ENCODE peak calls at places on chromosomes 11 and 22, in eight cellular contexts. P is neuronal stem cell; R is CD8-positive, alpha-beta memory T cell; L is endodermal cell; K is PC-3; W is lung; D is prostate gland; H is mucosa of descending colon. G is an unnamed sample. For H3K4me1 and H3K36me3, the result is how much of the 10 kb centered on the place peaks cover.

GRCh38 chr11:62543680-62544444 is 2.7 kb downstream of the AHNAK start:
- DNase-seq in K (peak), D (peak), W (no peak), L (peak), H (peak), P (no peak), R (no peak), G (no peak)

GRCh38 chr11:78168539-78169477 is 19.6 kb downstream of the KCTD21 start:
- DNase-seq in R (no peak), P (no peak), L (no peak), D (peak), K (no peak), H (peak), W (peak), G (no peak)

GRCh38 chr22:31039393-31039792 is 41.7 kb upstream of the SMTN start:
- DNase-seq in H (no peak), D (no peak), P (no peak), W (no peak), L (no peak), R (no peak), K (no peak), G (no peak)

GRCh38 chr22:38719196-38719595 is 13.5 kb downstream of the GTPBP1 start:
- DNase-seq in P (no peak), W (no peak), K (no peak), D (no peak), H (no peak), R (no peak), L (no peak), G (no peak)

GRCh38 chr11:131616456-131616855 is 246.0 kb downstream of the NTM start:
- DNase-seq in P (no peak), R (no peak), L (peak), D (no peak), K (no peak), W (no peak), H (no peak), G (no peak)

GRCh38 chr11:550746-551085 is 9.8 kb downstream of the LMNTD2 start:
- DNase-seq in W (no peak), H (no peak), D (no peak), L (no peak), K (no peak), R (no peak), P (no peak), G (no peak)

GRCh38 chr22:32752326-32752725 is 49.2 kb upstream of the TIMP3 start:
- DNase-seq in L (no peak), W (no peak), R (no peak), H (no peak), P (no peak), K (no peak), D (no peak), G (no peak)

GRCh38 chr11:105673089-105673488 is 63.2 kb downstream of the GRIA4 start:
- DNase-seq in D (peak), H (peak), K (peak), L (peak), R (no peak), P (peak), W (no peak), G (no peak)

GRCh38 chr11:83583953-83584352 is 297.8 kb upstream of the CCDC90B start:
- DNase-seq in L (no peak), H (no peak), P (no peak), K (peak), D (no peak), W (no peak), R (no peak), G (no peak)

GRCh38 chr22:32996702-32997101 is 61.5 kb downstream of the SYN3 start:
- DNase-seq in K (no peak), H (peak), D (peak), L (no peak), R (no peak), W (peak), P (no peak), G (no peak)

GRCh38 chr11:83819936-83820549 is 533.9 kb upstream of the CCDC90B start:
- DNase-seq in K (peak), D (peak), R (no peak), L (no peak), W (no peak), H (peak), P (peak), G (peak)

GRCh38 chr11:114987171-114987760 is 308.9 kb downstream of the NXPE2 start:
- DNase-seq in P (no peak), L (peak), H (no peak), W (no peak), R (no peak), K (no peak), D (no peak), G (no peak)

GRCh38 chr11:73995247-73995646 is 12.6 kb upstream of the UCP2 start:
- DNase-seq in L (no peak), P (no peak), H (no peak), D (no peak), W (no peak), R (peak), K (no peak), G (peak)

GRCh38 chr11:31805629-31806185 is 5.4 kb downstream of the PAX6 start:
- DNase-seq in L (peak), W (no peak), D (no peak), P (no peak), H (no peak), R (no peak), K (no peak), G (no peak)

GRCh38 chr11:11860103-11860979 is 18.6 kb downstream of the USP47 start:
- DNase-seq in D (no peak), L (no peak), H (no peak), K (peak), P (no peak), R (no peak), W (no peak), G (no peak)

GRCh38 chr11:70059971-70060370 is 18.1 kb upstream of the ANO1 start:
- DNase-seq in K (no peak), P (no peak), R (no peak), H (no peak), D (no peak), W (no peak), L (no peak), G (no peak)

GRCh38 chr11:74319139-74319538 is 7.7 kb upstream of the P4HA3 start:
- DNase-seq in K (peak), D (no peak), R (no peak), L (no peak), W (no peak), P (no peak), H (no peak), G (no peak)

GRCh38 chr22:21971858-21972275 is 10.7 kb downstream of the TOP3B start:
- DNase-seq in K (no peak), R (no peak), W (no peak), P (no peak), L (no peak), H (no peak), D (no peak), G (no peak)

GRCh38 chr11:2102132-2102882 is 36.9 kb downstream of the IGF2 start:
- DNase-seq in D (no peak), K (no peak), L (no peak), R (no peak), H (peak), P (no peak), W (no peak), G (no peak)

GRCh38 chr11:31397239-31397834 is 27.7 kb downstream of the DNAJC24 start:
- DNase-seq in P (no peak), L (no peak), D (no peak), K (peak), W (no peak), H (no peak), R (peak), G (peak)

GRCh38 chr11:6646631-6647281 is 8.9 kb downstream of the DCHS1 start:
- DNase-seq in W (no peak), K (no peak), P (no peak), H (peak), R (peak), L (peak), D (no peak), G (no peak)

GRCh38 chr11:12174145-12175143 is 64.1 kb downstream of the MICAL2 start:
- DNase-seq in H (no peak), D (no peak), W (no peak), L (no peak), P (no peak), K (peak), R (no peak), G (no peak)

GRCh38 chr11:352456-353180 is 16.7 kb upstream of the B4GALNT4 start:
- DNase-seq in R (no peak), D (no peak), L (no peak), K (no peak), H (no peak), P (no peak), W (no peak), G (no peak)

GRCh38 chr11:119149371-119150275 is 771 bp downstream of the ABCG4 start:
- DNase-seq in P (peak), K (no peak), R (no peak), W (no peak), D (no peak), H (no peak), L (peak), G (peak)

GRCh38 chr11:128765104-128765503 is 71.2 kb downstream of the FLI1 start:
- DNase-seq in W (no peak), R (no peak), H (no peak), D (no peak), L (no peak), P (no peak), K (no peak), G (no peak)

GRCh38 chr11:72828081-72828567 is 13.9 kb downstream of the ATG16L2 start:
- DNase-seq in D (no peak), R (no peak), H (no peak), K (peak), P (no peak), W (no peak), L (peak), G (no peak)

GRCh38 chr11:119148855-119149370 is at the start of gene ABCG4:
- DNase-seq in K (peak), W (no peak), P (peak), D (no peak), R (peak), L (no peak), H (peak), G (peak)

GRCh38 chr11:116199182-116199581 is 573.6 kb downstream of the BUD13 start:
- DNase-seq in L (no peak), K (no peak), H (no peak), R (no peak), P (no peak), W (no peak), D (no peak), G (no peak)

GRCh38 chr22:27719535-27720227 is 81.9 kb downstream of the MN1 start:
- DNase-seq in P (no peak), K (no peak), L (peak), D (peak), W (no peak), H (peak), R (no peak), G (no peak)

GRCh38 chr22:31296258-31296657 is 4.0 kb upstream of the PIK3IP1 start:
- DNase-seq in D (no peak), R (no peak), K (no peak), W (no peak), L (no peak), H (no peak), P (no peak), G (no peak)

GRCh38 chr11:87028688-87029087 is 9.0 kb upstream of the TMEM135 start:
- DNase-seq in L (no peak), W (no peak), H (no peak), D (no peak), P (no peak), K (no peak), R (no peak), G (no peak)

DNA sequence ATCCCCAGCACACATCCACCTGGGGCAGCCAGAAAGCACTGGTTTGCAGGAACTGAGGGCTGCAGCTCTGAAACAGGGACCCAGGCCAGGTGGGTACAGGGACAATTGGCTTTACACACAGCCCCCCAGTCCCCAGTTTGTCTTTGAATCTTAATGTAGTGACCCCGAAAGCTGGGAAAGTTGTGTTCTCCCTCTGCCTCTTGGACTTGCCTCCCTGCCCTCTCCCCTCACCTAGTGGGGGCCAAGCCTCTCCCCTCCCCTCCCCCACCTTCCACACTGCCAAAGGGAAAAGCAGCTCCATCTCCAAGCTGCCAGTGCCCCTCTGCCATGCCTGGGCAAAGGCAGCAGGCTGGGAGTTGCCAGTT is 2.6 kb upstream of the CLCF1 start:
- DNase-seq in R (no peak), D (no peak), L (no peak), W (no peak), H (no peak), K (no peak), P (no peak), G (no peak)
- H3K4me1 ChIP-seq in R (under half), D (under half), L (under half), W (under half), H (under half), K (half or more), P (under half), G (under half)

GRCh38 chr22:42581762-42582716 is 28.3 kb downstream of the SERHL2 start:
- DNase-seq in K (peak), P (peak), R (peak), D (peak), H (peak), L (peak), W (peak), G (peak)
- H3K36me3 ChIP-seq in K (under half), P (under half), R (under half), D (under half), H (under half), L (half or more), W (under half), G (under half)

DNA sequence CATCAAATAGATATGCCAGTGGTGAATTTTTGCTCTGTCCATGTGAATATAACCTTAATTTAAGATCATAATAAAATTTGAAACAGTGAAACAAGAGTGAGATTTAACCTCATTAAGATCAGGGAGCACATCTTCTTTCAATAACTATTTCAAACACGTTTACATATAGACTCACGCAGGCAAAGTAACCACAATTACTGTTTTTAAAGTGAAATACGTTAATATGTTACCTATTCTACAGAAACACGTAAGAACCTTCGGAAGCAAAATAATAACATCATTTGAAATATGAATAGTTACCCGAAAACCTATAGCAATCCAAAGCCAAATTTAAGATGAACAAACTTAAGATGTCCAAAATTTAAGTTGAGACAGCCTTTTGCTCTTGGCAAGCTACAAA is 136.2 kb upstream of the ZC3H12C start:
- DNase-seq in P (no peak), H (no peak), K (no peak), W (no peak), R (no peak), L (no peak), D (no peak), G (no peak)
- H3K4me1 ChIP-seq in P (under half), H (under half), K (under half), W (under half), R (under half), L (under half), D (under half), G (under half)

DNA sequence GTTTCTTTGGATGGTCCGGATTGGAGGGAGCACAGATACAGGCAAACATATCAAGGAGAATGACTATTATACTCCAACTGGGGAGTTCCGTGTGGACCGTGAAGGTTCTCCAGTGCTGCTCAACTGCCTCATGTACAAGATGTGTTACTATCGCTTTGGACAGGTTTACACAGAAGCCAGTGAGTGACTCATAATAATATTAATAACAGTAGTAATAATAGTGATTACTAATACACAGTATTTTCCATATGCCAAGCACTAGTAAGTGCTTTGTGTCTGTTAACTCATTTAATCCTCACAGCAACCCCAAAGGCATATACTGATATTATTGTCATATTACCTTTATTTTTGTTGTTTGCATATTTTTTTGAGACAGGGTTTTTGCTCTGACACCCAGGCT is 6.6 kb upstream of the CHEK1 start:
- DNase-seq in H (no peak), R (no peak), D (no peak), K (no peak), W (no peak), P (no peak), L (no peak), G (no peak)
- H3K36me3 ChIP-seq in H (under half), R (half or more), D (under half), K (half or more), W (under half), P (under half), L (half or more), G (half or more)

DNA sequence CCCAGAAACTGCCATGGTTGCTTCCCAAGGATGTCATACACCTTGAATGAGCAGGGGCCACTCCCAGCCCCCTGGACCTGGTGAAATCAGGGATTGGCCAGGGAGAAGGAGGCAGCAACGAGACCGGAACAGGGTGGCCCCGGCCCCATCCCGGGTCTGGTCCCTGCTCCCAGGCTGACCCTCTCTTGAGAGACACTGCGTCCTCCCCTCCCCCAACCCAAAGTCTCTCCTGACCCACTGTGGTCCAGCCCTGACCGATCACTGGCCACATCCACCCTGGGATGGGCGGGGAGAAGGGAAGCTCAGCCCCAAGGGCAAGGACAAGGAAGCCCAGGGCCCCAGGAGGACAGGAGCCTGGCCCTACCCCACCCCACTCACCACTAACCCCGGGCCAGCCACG is 12.4 kb downstream of the CYTH4 start:
- DNase-seq in W (no peak), K (no peak), L (no peak), H (no peak), D (no peak), R (no peak), P (no peak), G (no peak)
- H3K4me1 ChIP-seq in W (under half), K (under half), L (under half), H (under half), D (under half), R (under half), P (under half), G (half or more)

DNA sequence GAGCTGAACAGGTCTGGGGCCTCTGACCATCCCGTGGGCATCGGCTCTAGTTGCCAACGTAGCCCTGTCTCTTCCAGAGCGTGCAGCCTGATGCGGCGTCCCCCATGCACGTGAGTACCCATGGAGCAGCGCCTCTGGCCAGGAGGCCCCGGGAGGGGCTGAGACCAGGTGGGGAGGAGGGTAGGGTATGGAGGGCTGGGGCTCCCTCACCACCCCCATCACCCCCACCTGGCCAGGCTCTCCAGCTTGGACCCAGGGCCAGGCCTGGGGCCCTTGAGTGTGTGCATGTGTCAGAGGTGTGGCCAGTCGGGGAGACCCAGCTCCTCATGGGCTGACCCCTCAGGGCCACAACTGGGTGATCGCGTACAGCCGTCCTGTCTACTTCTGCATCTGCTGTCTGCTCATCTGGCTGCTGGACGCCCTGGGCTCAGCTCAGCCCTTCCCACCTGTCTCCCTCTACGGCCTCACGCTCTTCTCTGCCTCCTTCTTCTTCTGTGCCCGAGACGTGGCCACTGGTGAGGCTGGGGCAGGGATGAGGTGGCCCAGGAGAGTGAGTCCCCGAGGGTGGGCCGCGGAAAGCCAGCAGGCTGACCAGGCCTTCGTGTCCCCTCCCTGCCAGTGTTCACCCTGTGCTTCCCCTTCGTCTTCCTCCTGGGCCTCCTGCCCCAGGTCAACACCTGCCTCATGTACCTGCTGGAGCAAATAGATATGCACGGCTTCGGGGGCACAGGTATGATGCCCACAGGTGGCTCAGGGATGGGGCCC is 8.5 kb downstream of the PCNX3 start:
- DNase-seq in K (no peak), H (no peak), R (no peak), W (no peak), P (no peak), D (no peak), L (no peak), G (no peak)
- H3K36me3 ChIP-seq in K (half or more), H (under half), R (under half), W (under half), P (half or more), D (under half), L (half or more), G (half or more)

GRCh38 chr11:111735262-111736116 is 30.7 kb downstream of the PPP2R1B start:
- DNase-seq in K (peak), L (peak), R (no peak), D (no peak), W (peak), P (no peak), H (peak), G (no peak)
- H3K4me1 ChIP-seq in K (under half), L (under half), R (under half), D (under half), W (under half), P (under half), H (under half), G (under half)

DNA sequence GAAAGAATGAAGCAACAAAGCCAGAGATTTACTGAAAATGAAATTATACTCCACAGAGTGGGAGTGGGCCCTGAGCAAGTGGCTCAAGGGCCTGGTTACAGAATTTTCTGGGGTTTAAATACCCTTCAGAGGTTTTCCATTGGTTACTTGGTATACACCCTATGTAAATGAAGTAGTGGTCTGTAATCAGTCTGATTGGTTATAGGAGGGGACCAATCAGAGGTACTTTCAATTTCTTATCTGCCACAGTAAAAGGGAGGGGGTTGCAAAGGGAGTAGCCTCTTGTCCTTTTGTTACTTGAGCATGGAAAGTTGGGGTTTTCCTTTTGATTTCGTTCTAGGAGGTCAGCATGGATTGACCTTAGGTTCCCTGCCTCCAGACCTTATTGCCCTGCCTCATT is 63.5 kb downstream of the ATM start:
- DNase-seq in P (no peak), L (no peak), K (no peak), H (no peak), D (no peak), R (peak), W (no peak), G (peak)
- H3K36me3 ChIP-seq in P (under half), L (half or more), K (under half), H (under half), D (under half), R (half or more), W (under half), G (half or more)

G was measured in CD4-positive, alpha-beta memory T cell.